ENCODE peak calls at places on chromosomes 13 and 19, in seven cellular contexts. N, Z, X, E, L, Y and W are unnamed samples.

GRCh38 chr19:32336259-32337111 is 8.9 kb upstream of the ZNF507 start:
- DNase-seq in E (no peak), Z (no peak), L (no peak), Y (no peak), X (no peak), N (peak; percentile 14), W (no peak)

GRCh38 chr19:48896191-48896720 is 2.3 kb downstream of the TULP2 start:
- DNase-seq in E (no peak), Z (peak; percentile 53), X (no peak), N (no peak), L (peak; percentile 68), Y (peak; percentile 60), W (peak; percentile 56)

GRCh38 chr19:54967611-54968010 is 1.4 kb downstream of the NLRP2 start:
- DNase-seq in N (no peak), Z (no peak), L (no peak), Y (no peak), E (no peak), X (no peak), W (no peak)

GRCh38 chr13:83879431-83880171 is 2.7 kb downstream of the SLITRK1 start:
- DNase-seq in Y (no peak), Z (no peak), L (no peak), X (no peak), E (no peak), N (no peak), W (no peak)

GRCh38 chr19:53389591-53390377 is 5.2 kb upstream of the ZNF765 start:
- DNase-seq in N (no peak), Z (no peak), L (no peak), E (no peak), Y (no peak), X (no peak), W (peak; percentile 68)

GRCh38 chr13:33251131-33251629 is 34.4 kb downstream of the STARD13 start:
- DNase-seq in E (no peak), X (peak; percentile 91), Z (no peak), Y (no peak), L (peak; percentile 46), N (no peak), W (no peak)

GRCh38 chr19:44808463-44809371 is at the start of gene BCAM:
- DNase-seq in N (peak; percentile 35), X (peak; percentile 55), E (no peak), L (peak; percentile 87), Z (peak; percentile 76), Y (peak; percentile 86), W (peak; percentile 96)

GRCh38 chr19:40576181-40576584 is 490 bp upstream of the SHKBP1 start:
- DNase-seq in X (no peak), L (no peak), N (no peak), Y (no peak), Z (no peak), E (no peak), W (peak; percentile 86)

GRCh38 chr13:39419866-39420265 is 183.1 kb downstream of the LHFPL6 start:
- DNase-seq in Y (no peak), E (no peak), Z (no peak), N (no peak), X (no peak), L (no peak), W (no peak)

GRCh38 chr13:113070855-113071254 is 34.7 kb upstream of the F7 start:
- DNase-seq in L (no peak), X (no peak), Z (no peak), E (no peak), Y (no peak), N (no peak), W (no peak)

GRCh38 chr19:42407816-42408175 is 17.7 kb upstream of the CNFN start:
- DNase-seq in E (no peak), Y (no peak), N (no peak), Z (no peak), X (no peak), L (no peak), W (no peak)

GRCh38 chr19:19096641-19097627 is 33.1 kb downstream of the SLC25A42 start:
- DNase-seq in Z (no peak), E (no peak), X (peak; percentile 95), L (no peak), Y (peak; percentile 96), N (no peak), W (no peak)

GRCh38 chr13:46866150-46866549 is 30.7 kb downstream of the HTR2A start:
- DNase-seq in N (peak; percentile 12), Z (no peak), Y (no peak), E (no peak), L (no peak), X (no peak), W (no peak)

GRCh38 chr13:109720758-109721184 is 65.6 kb downstream of the IRS2 start:
- DNase-seq in L (no peak), Z (no peak), X (no peak), Y (peak; percentile 82), N (no peak), E (no peak), W (no peak)

GRCh38 chr13:99968521-99969367 is 2.8 kb downstream of the ZIC5 start:
- DNase-seq in Y (no peak), N (no peak), X (no peak), E (no peak), Z (no peak), L (no peak), W (peak; percentile 73)

GRCh38 chr13:114102521-114103288 is 29.7 kb downstream of the RASA3 start:
- DNase-seq in Y (peak; percentile 40), X (no peak), N (no peak), L (no peak), E (no peak), Z (no peak), W (peak; percentile 78)

GRCh38 chr19:55580628-55581144 is at the start of gene ZNF579:
- DNase-seq in Y (peak; percentile 80), Z (peak; percentile 77), L (peak; percentile 92), N (peak; percentile 77), E (peak; percentile 66), X (peak; percentile 70), W (peak; percentile 76)

GRCh38 chr19:33226550-33227241 is 1.0 kb upstream of the SLC7A10 start:
- DNase-seq in Z (no peak), L (no peak), E (no peak), N (no peak), X (no peak), Y (no peak), W (peak; percentile 80)

GRCh38 chr13:77563110-77563509 is 27.6 kb downstream of the SCEL start:
- DNase-seq in E (no peak), L (no peak), Y (no peak), X (no peak), Z (no peak), N (no peak), W (no peak)

GRCh38 chr19:2391118-2391725 is 31.2 kb downstream of the TMPRSS9 start:
- DNase-seq in Z (peak; percentile 54), X (peak; percentile 60), N (peak; percentile 54), L (peak; percentile 35), Y (no peak), E (peak; percentile 57), W (no peak)

GRCh38 chr19:42028304-42029216 is 34.5 kb upstream of the ATP1A3 start:
- DNase-seq in L (no peak), Z (peak; percentile 33), E (no peak), Y (no peak), N (peak; percentile 22), X (no peak), W (no peak)

GRCh38 chr13:59963383-59963782 is 200.3 kb downstream of the DIAPH3 start:
- DNase-seq in X (no peak), E (no peak), L (no peak), N (no peak), Z (no peak), Y (no peak), W (no peak)

GRCh38 chr13:33272531-33273124 is 12.9 kb downstream of the STARD13 start:
- DNase-seq in N (no peak), L (no peak), X (no peak), E (no peak), Y (no peak), Z (no peak), W (no peak)

GRCh38 chr13:97125810-97126738 is 96.1 kb upstream of the MBNL2 start:
- DNase-seq in Y (no peak), X (peak; percentile 93), N (no peak), L (no peak), E (no peak), Z (no peak), W (peak; percentile 70)

GRCh38 chr19:14770944-14771839 is 7.2 kb downstream of the ADGRE2 start:
- DNase-seq in X (no peak), L (no peak), Y (peak; percentile 31), E (no peak), Z (no peak), N (no peak), W (no peak)

GRCh38 chr19:3700242-3701032 is at the start of gene PIP5K1C:
- DNase-seq in X (peak; percentile 46), Z (peak; percentile 91), Y (peak; percentile 92), E (peak; percentile 90), N (peak; percentile 77), L (peak; percentile 89), W (peak; percentile 94)

GRCh38 chr19:18776736-18777135 is 14.4 kb downstream of the COMP start:
- DNase-seq in X (no peak), Z (no peak), N (no peak), L (no peak), E (no peak), Y (no peak), W (no peak)

GRCh38 chr19:8332976-8333770 is 9.9 kb downstream of the KANK3 start:
- DNase-seq in E (no peak), Z (no peak), Y (no peak), L (peak; percentile 52), N (no peak), X (peak; percentile 1), W (no peak)
- H3K4me3 ChIP-seq in E (no peak overlapping the region), Z (peak overlapping the region; percentile 9), Y (no peak overlapping the region), L (no peak overlapping the region), N (no peak overlapping the region), X (no peak overlapping the region), W (no peak overlapping the region)

GRCh38 chr19:10112895-10113591 is 1.6 kb downstream of the P2RY11 start:
- DNase-seq in Y (peak; percentile 68), Z (no peak), X (no peak), N (no peak), E (peak; percentile 62), L (no peak), W (peak; percentile 50)
- H3K4me1 ChIP-seq in Y (no peaks in the 10 kb centered on the region), Z (no peaks in the 10 kb centered on the region), X (no peaks in the 10 kb centered on the region), N (no peaks in the 10 kb centered on the region), E (peaks cover 32% of the 10 kb centered on the region), L (peaks cover 40% of the 10 kb centered on the region), W (peaks cover 12% of the 10 kb centered on the region)

DNA sequence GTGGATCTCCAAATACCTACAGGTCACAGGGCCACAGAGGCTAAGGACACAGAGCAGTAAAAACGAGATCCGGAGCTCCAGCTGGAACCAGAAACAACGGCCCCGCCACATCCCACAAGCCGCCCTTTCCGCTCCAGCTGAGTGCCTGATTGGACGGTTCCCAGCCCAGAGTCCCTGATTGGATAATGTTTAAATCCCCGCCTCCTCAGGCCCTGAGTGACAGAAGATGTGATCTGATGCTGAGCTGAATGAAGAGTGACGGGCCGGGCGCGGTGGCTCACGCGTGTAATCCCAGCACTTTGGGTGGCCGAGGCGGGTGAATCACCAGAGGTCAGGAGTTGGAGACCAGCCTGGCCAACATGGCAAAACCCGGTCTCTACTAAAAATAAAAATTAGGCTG is at the start of gene ZNF99:
- DNase-seq in N (no peak), Z (no peak), L (peak; percentile 87), E (no peak), Y (peak; percentile 51), X (no peak), W (peak; percentile 60)
- H3K4me3 ChIP-seq in N (no peak within 1 kb of the TSS), Z (no peak within 1 kb of the TSS), L (peak within 1 kb of the TSS; percentile 35), E (no peak within 1 kb of the TSS), Y (no peak within 1 kb of the TSS), X (no peak within 1 kb of the TSS), W (peak within 1 kb of the TSS; percentile 14)

GRCh38 chr19:57771417-57771816 is 1.9 kb downstream of the ZNF586 start:
- DNase-seq in N (no peak), E (no peak), Z (no peak), Y (no peak), X (no peak), L (no peak), W (no peak)

GRCh38 chr19:57773488-57773887 is 4.0 kb downstream of the ZNF586 start:
- DNase-seq in X (no peak), L (no peak), N (no peak), E (no peak), Y (no peak), Z (no peak), W (no peak)

GRCh38 chr19:57769345-57770131 is at the start of gene ZNF586:
- DNase-seq in L (peak; percentile 91), Z (peak; percentile 89), E (peak; percentile 86), Y (peak; percentile 93), X (peak; percentile 90), N (no peak), W (peak; percentile 91)
- H3K4me1 ChIP-seq in L (peaks cover 21% of the 10 kb centered on the region), Z (peaks cover 4% of the 10 kb centered on the region), E (peaks cover 11% of the 10 kb centered on the region), Y (no peaks in the 10 kb centered on the region), X (peaks cover 7% of the 10 kb centered on the region), N (no peaks in the 10 kb centered on the region), W (peaks cover 21% of the 10 kb centered on the region)